ENCODE peak calls at places on chromosomes 7 and 10, in four cellular contexts. V is CD4-positive, alpha-beta memory T cell; X is mammary epithelial cell; Q is right cardiac atrium. S is an unnamed sample. For H3K4me1, the result is how much of the 10 kb centered on the place peaks cover.

GRCh38 chr10:88386878-88387773 is 196.0 kb downstream of the RNLS start:
- DNase-seq in V (peak), X (peak), Q (no peak), S (no peak)

GRCh38 chr7:158432369-158433270 is 155.0 kb downstream of the PTPRN2 start:
- DNase-seq in V (no peak), X (peak), Q (no peak), S (no peak)

GRCh38 chr10:119268871-119269506 is 61.6 kb downstream of the GRK5 start:
- DNase-seq in V (peak), X (no peak), Q (peak), S (no peak)

GRCh38 chr10:77371848-77372247 is 265.8 kb downstream of the KCNMA1 start:
- DNase-seq in V (no peak), X (no peak), Q (no peak), S (no peak)

GRCh38 chr7:31692451-31692850 is 5.4 kb downstream of the PPP1R17 start:
- DNase-seq in V (no peak), X (no peak), Q (no peak), S (no peak)

GRCh38 chr7:149777551-149778326 is 4.4 kb upstream of the ZNF467 start:
- DNase-seq in V (no peak), X (no peak), Q (peak), S (no peak)

GRCh38 chr7:4045450-4045849 is 636.6 kb upstream of the FOXK1 start:
- DNase-seq in V (no peak), X (no peak), Q (no peak), S (no peak)

GRCh38 chr10:84715911-84716310 is 387.5 kb downstream of the CCSER2 start:
- DNase-seq in V (no peak), X (peak), Q (no peak), S (no peak)

GRCh38 chr10:43038783-43039628 is 37.9 kb upstream of the RET start:
- DNase-seq in V (no peak), X (no peak), Q (no peak), S (no peak)

GRCh38 chr7:39633563-39634550 is 10.5 kb downstream of the RALA start:
- DNase-seq in V (peak), X (no peak), Q (no peak), S (no peak)

GRCh38 chr10:124966008-124966407 is 24.1 kb downstream of the ZRANB1 start:
- DNase-seq in V (no peak), X (no peak), Q (no peak), S (no peak)

GRCh38 chr10:124956764-124957163 is 14.8 kb downstream of the ZRANB1 start:
- DNase-seq in V (no peak), X (no peak), Q (no peak), S (no peak)

GRCh38 chr10:124962421-124962820 is 20.5 kb downstream of the ZRANB1 start:
- DNase-seq in V (no peak), X (no peak), Q (no peak), S (no peak)

GRCh38 chr10:124959564-124959963 is 17.6 kb downstream of the ZRANB1 start:
- DNase-seq in V (no peak), X (no peak), Q (no peak), S (no peak)

GRCh38 chr10:124961248-124961570 is 19.3 kb downstream of the ZRANB1 start:
- DNase-seq in V (no peak), X (no peak), Q (no peak), S (no peak)
- H3K27ac ChIP-seq in V (no peak), X (no peak), Q (no peak), S (no peak)

DNA sequence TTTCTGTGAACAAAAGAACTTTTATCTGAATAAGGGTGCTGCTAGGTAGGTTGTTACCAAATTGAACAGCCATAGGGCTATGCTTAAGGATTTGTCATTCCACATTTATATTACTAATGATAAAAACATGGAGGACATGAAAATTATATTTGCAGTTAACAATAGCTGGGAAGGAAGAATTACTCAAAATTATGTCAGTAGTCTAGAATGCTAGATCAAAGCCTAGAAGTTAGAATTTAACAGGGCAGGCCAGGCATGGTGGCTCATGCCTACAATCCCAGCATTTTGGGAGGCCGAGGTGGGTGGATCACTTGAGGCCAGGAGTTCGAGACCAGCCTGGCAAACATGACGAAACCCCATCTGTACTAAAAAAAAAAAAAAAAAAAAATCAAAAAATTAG is 9.4 kb downstream of the STK17A start:
- DNase-seq in V (no peak), X (no peak), Q (no peak), S (no peak)
- H3K4me3 ChIP-seq in V (no peak), X (peak), Q (no peak), S (no peak)

GRCh38 chr10:101780187-101780817 is 2.9 kb downstream of the NPM3 start:
- DNase-seq in V (no peak), X (no peak), Q (no peak), S (no peak)

GRCh38 chr10:101781655-101781983 is 1.6 kb downstream of the NPM3 start:
- DNase-seq in V (no peak), X (no peak), Q (no peak), S (no peak)

GRCh38 chr10:101781984-101782810 is 1.0 kb downstream of the NPM3 start:
- DNase-seq in V (no peak), X (no peak), Q (peak), S (no peak)

GRCh38 chr10:101779544-101780186 is 3.6 kb downstream of the NPM3 start:
- DNase-seq in V (peak), X (peak), Q (peak), S (no peak)

GRCh38 chr10:101780818-101781654 is 2.2 kb downstream of the NPM3 start:
- DNase-seq in V (peak), X (peak), Q (peak), S (no peak)
- H3K4me1 ChIP-seq in V (half or more), X (under half), Q (under half), S (under half)

DNA sequence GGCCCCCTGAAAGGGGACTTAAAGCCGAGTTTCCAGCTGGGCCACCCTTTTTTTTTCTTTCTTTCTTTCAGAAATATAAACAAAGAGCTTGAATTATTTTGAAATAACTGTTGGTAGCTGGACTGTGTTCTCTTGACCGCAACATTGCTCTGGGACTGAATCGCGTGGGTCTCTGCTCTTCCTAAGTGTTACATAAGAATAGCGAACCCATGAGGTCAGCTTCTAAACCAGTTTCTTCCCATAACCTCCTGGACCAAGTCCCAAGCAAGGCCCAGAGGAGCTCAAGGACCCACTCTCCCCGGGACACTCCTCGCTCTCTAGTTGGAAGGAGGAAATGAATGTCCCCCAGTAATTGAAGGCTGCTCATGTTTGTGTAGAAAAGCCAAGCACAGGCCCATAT is 91.1 kb downstream of the CXCL12 start:
- DNase-seq in V (no peak), X (no peak), Q (peak), S (no peak)
- H3K27ac ChIP-seq in V (no peak), X (no peak), Q (peak), S (peak)

GRCh38 chr7:5695037-5695708 is 86.3 kb downstream of the RNF216 start:
- DNase-seq in V (peak), X (peak), Q (peak), S (no peak)
- H3K4me3 ChIP-seq in V (peak), X (no peak), Q (peak), S (peak)